ENCODE peak calls at places on chromosomes 11 and 22, in four cellular contexts. O, C, D and T are unnamed samples.

GRCh38 chr11:12963051-12963450 is 46.1 kb upstream of the RASSF10 start:
- DNase-seq in D (no peak), C (no peak), O (no peak), T (no peak)

GRCh38 chr11:77126861-77127673 is 979 bp upstream of the MYO7A start:
- DNase-seq in C (peak), D (peak), O (no peak), T (no peak)

GRCh38 chr11:125062931-125063428 is at the start of gene SLC37A2:
- DNase-seq in C (peak), D (peak), O (peak), T (no peak)

GRCh38 chr11:127000991-127001390 is 421 bp upstream of the KIRREL3 start:
- DNase-seq in C (no peak), D (peak), O (no peak), T (no peak)

GRCh38 chr22:37303821-37304274 is 21.5 kb downstream of the CYTH4 start:
- DNase-seq in C (peak), D (peak), O (no peak), T (no peak)

GRCh38 chr11:12958984-12959383 is 50.1 kb upstream of the RASSF10 start:
- DNase-seq in O (no peak), C (no peak), D (no peak), T (no peak)

GRCh38 chr22:20981787-20982562 is at the start of gene LZTR1:
- DNase-seq in D (peak), C (peak), O (peak), T (no peak)

GRCh38 chr11:15815246-15816209 is 540.8 kb downstream of the SOX6 start:
- DNase-seq in C (peak), D (no peak), O (peak), T (peak)

GRCh38 chr11:119694334-119694733 is 34.7 kb downstream of the NECTIN1 start:
- DNase-seq in O (no peak), C (no peak), D (no peak), T (no peak)

GRCh38 chr22:50302564-50302963 is 4.9 kb downstream of the PLXNB2 start:
- DNase-seq in O (no peak), C (no peak), D (no peak), T (no peak)

GRCh38 chr11:113874920-113875413 is 405 bp downstream of the USP28 start:
- DNase-seq in O (no peak), D (peak), C (peak), T (no peak)

GRCh38 chr11:8230921-8231847 is 32.5 kb downstream of the LMO1 start:
- DNase-seq in D (no peak), C (no peak), O (no peak), T (no peak)

GRCh38 chr11:69142894-69143293 is 12.8 kb upstream of the SMIM38 start:
- DNase-seq in C (no peak), D (no peak), O (no peak), T (no peak)

GRCh38 chr11:42631223-42631843 is 680.5 kb upstream of the API5 start:
- DNase-seq in C (peak), D (no peak), O (no peak), T (no peak)
- TF ChIP-seq CTCF in C (peak), D (peak), O (no peak), T (peak)

DNA sequence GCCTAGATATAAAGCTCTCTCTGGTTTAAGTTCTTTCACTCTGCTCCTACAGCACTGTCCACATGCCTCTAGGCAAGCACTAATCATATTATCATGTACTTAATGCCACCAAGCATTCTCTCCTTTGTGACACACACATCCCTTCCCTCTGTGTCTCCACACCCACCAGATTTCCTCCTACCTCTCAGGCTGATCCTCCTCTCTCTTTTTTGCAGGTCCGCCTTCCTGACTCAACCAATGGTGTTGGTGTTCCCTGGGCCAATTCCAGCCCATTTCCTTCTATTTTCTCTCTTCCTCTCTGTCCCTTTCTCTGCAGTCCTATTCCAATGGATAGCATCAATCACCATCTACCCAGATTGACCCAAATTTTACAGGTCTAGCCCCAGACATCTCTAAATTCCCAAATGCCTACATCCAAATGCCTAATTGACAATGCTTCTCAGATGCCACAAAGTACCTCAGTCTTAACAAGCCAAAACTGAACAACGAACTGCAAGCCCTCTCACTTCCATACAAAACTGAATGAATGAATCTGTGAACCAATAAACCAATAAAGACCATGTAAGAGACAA is 504 bp upstream of the ZNF215 start:
- DNase-seq in D (peak), O (no peak), C (peak), T (no peak)
- H3K4me3 ChIP-seq in D (peak), O (no peak), C (peak), T (peak)

GRCh38 chr11:130449996-130450419 is 1.6 kb downstream of the ADAMTS15 start:
- DNase-seq in D (peak), C (peak), O (peak), T (no peak)
- TF ChIP-seq CTCF in D (peak), C (peak), O (no peak), T (no peak)

DNA sequence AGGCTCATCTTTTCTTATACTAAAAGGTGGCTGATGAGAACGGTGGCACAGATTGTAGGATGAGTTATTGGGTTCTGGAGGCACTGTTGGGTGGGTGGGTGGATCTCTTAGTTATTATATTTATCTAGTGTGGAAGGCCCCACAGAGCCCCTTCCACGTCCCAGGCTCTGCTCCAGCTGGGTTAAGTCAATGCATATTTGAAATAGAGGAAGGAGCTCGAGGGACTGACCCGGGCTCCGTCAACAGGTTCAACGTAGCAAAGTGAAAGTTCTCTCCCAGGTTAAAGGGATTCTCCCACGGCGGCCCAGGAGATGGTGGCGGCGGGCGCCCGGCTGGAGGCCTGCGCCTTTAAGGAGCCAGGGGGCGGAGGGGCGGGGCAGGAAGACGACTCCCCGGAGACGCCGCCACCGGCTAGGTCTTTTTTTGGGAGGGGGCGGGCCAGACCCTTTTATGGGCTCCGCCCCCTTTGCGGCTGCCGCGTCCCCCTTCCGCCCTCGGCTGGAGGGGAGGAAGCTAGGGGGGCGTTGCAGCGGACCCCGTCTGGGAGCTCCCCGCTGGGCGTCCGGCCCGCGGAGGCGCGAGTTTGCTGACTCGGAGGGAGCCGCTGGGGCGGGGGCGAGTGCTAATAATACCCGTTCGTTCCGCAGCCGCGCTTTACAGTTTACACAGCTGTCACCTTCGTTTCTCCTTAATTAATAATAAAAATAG is 1.5 kb upstream of the INPPL1 start:
- DNase-seq in O (peak), D (peak), C (peak), T (peak)
- H3K4me3 ChIP-seq in O (peak), D (peak), C (peak), T (peak)

GRCh38 chr11:17769218-17769617 is 34.6 kb downstream of the KCNC1 start:
- DNase-seq in O (no peak), C (no peak), D (no peak), T (no peak)

GRCh38 chr11:17771841-17772401 is 37.3 kb downstream of the KCNC1 start:
- DNase-seq in D (no peak), O (no peak), C (no peak), T (no peak)

GRCh38 chr11:17771415-17771814 is 36.8 kb downstream of the KCNC1 start:
- DNase-seq in D (no peak), O (no peak), C (no peak), T (no peak)

GRCh38 chr11:17770048-17770652 is 35.6 kb downstream of the KCNC1 start:
- DNase-seq in C (no peak), D (no peak), O (peak), T (no peak)

GRCh38 chr11:17770917-17771316 is 36.3 kb downstream of the KCNC1 start:
- DNase-seq in D (peak), O (no peak), C (peak), T (no peak)
- TF ChIP-seq CTCF in D (peak), O (no peak), C (peak), T (peak)

GRCh38 chr11:616320-617220 is 820 bp upstream of the IRF7 start:
- DNase-seq in O (no peak), D (no peak), C (no peak), T (no peak)
- H3K4me3 ChIP-seq in O (no peak), D (peak), C (no peak), T (peak)

GRCh38 chr11:5712507-5712906 is 22.9 kb downstream of the TRIM22 start:
- DNase-seq in D (peak), C (no peak), O (no peak), T (no peak)
- TF ChIP-seq CTCF in D (peak), C (peak), O (no peak), T (peak)